ENCODE peak calls at places on chromosomes 7 and 10, in four cellular contexts. One of them, this sample, is unnamed.

GRCh38 chr7:12524794-12525386 is 45.6 kb upstream of the SCIN start:
- DNase-seq in K562: peak; percentile 39
- DNase-seq in HL-60: peak; percentile 16
- DNase-seq in GM12878: peak; percentile 2
- DNase-seq in this sample: no peak

GRCh38 chr7:92682767-92683539 is 92.8 kb upstream of the FAM133B start:
- DNase-seq in K562: no peak
- DNase-seq in HL-60: no peak
- DNase-seq in GM12878: no peak
- DNase-seq in this sample: no peak

GRCh38 chr10:20956843-20957242 is 59.7 kb upstream of the NEBL start:
- DNase-seq in K562: no peak
- DNase-seq in HL-60: no peak
- DNase-seq in GM12878: no peak
- DNase-seq in this sample: no peak

GRCh38 chr10:21100871-21101514 is 203.9 kb upstream of the NEBL start:
- DNase-seq in K562: no peak
- DNase-seq in HL-60: no peak
- DNase-seq in GM12878: no peak
- DNase-seq in this sample: no peak

GRCh38 chr10:125128397-125129075 is 31.8 kb downstream of the CTBP2 start:
- DNase-seq in K562: no peak
- DNase-seq in HL-60: no peak
- DNase-seq in GM12878: no peak
- DNase-seq in this sample: no peak

GRCh38 chr10:133309111-133309719 is 501 bp downstream of the ZNF511 start:
- DNase-seq in K562: peak; percentile 94
- DNase-seq in HL-60: peak; percentile 84
- DNase-seq in GM12878: peak; percentile 39
- DNase-seq in this sample: peak; percentile 96

GRCh38 chr10:72258617-72259016 is 15.1 kb upstream of the DDIT4 start:
- DNase-seq in K562: no peak
- DNase-seq in HL-60: no peak
- DNase-seq in GM12878: no peak
- DNase-seq in this sample: no peak

GRCh38 chr10:35781643-35782035 is 139.5 kb upstream of the FZD8 start:
- DNase-seq in K562: peak; percentile 22
- DNase-seq in HL-60: no peak
- DNase-seq in GM12878: no peak
- DNase-seq in this sample: no peak

GRCh38 chr10:12617205-12618175 is 268.1 kb downstream of the CAMK1D start:
- DNase-seq in K562: no peak
- DNase-seq in HL-60: no peak
- DNase-seq in GM12878: peak; percentile 45
- DNase-seq in this sample: no peak

GRCh38 chr10:49500420-49500819 is 38.5 kb downstream of the ERCC6 start:
- DNase-seq in K562: no peak
- DNase-seq in HL-60: no peak
- DNase-seq in GM12878: no peak
- DNase-seq in this sample: no peak

GRCh38 chr10:72087969-72088878 is at the start of gene SPOCK2:
- DNase-seq in K562: no peak
- DNase-seq in HL-60: no peak
- DNase-seq in GM12878: no peak
- DNase-seq in this sample: peak; percentile 56

GRCh38 chr7:100013328-100013676 is 2.1 kb upstream of the ZKSCAN1 start:
- DNase-seq in K562: no peak
- DNase-seq in HL-60: no peak
- DNase-seq in GM12878: no peak
- DNase-seq in this sample: no peak

GRCh38 chr7:2120251-2120660 is 112.5 kb downstream of the MAD1L1 start:
- DNase-seq in K562: no peak
- DNase-seq in HL-60: no peak
- DNase-seq in GM12878: no peak
- DNase-seq in this sample: no peak

GRCh38 chr7:33243319-33243881 is 114.0 kb downstream of the BBS9 start:
- DNase-seq in K562: peak; percentile 41
- DNase-seq in HL-60: no peak
- DNase-seq in GM12878: no peak
- DNase-seq in this sample: no peak

GRCh38 chr7:111229951-111230350 is 139.0 kb downstream of the LRRN3 start:
- DNase-seq in K562: no peak
- DNase-seq in HL-60: no peak
- DNase-seq in GM12878: no peak
- DNase-seq in this sample: no peak

GRCh38 chr7:2172311-2173183 is 60.2 kb downstream of the MAD1L1 start:
- DNase-seq in K562: no peak
- DNase-seq in HL-60: no peak
- DNase-seq in GM12878: no peak
- DNase-seq in this sample: no peak

GRCh38 chr10:106557053-106557452 is 607.5 kb downstream of the SORCS1 start:
- DNase-seq in K562: no peak
- DNase-seq in HL-60: no peak
- DNase-seq in GM12878: no peak
- DNase-seq in this sample: no peak

GRCh38 chr7:99362801-99363200 is 11.7 kb upstream of the ARPC1B start:
- DNase-seq in K562: peak; percentile 53
- DNase-seq in HL-60: no peak
- DNase-seq in GM12878: no peak
- DNase-seq in this sample: no peak

GRCh38 chr10:110547139-110547761 is 20.2 kb upstream of the SMC3 start:
- DNase-seq in K562: peak; percentile 54
- DNase-seq in HL-60: no peak
- DNase-seq in GM12878: no peak
- DNase-seq in this sample: no peak

GRCh38 chr7:2893411-2893861 is 49.3 kb upstream of the GNA12 start:
- DNase-seq in K562: no peak
- DNase-seq in HL-60: no peak
- DNase-seq in GM12878: no peak
- DNase-seq in this sample: no peak

GRCh38 chr7:4272141-4272540 is 410.0 kb upstream of the FOXK1 start:
- DNase-seq in K562: no peak
- DNase-seq in HL-60: no peak
- DNase-seq in GM12878: no peak
- DNase-seq in this sample: no peak

GRCh38 chr7:4271716-4272015 is 410.4 kb upstream of the FOXK1 start:
- DNase-seq in K562: no peak
- DNase-seq in HL-60: no peak
- DNase-seq in GM12878: no peak
- DNase-seq in this sample: no peak

GRCh38 chr7:4270941-4271715 is 411.0 kb upstream of the FOXK1 start:
- DNase-seq in K562: no peak
- DNase-seq in HL-60: no peak
- DNase-seq in GM12878: no peak
- DNase-seq in this sample: no peak

GRCh38 chr7:4273566-4274230 is 408.4 kb upstream of the FOXK1 start:
- DNase-seq in K562: no peak
- DNase-seq in HL-60: no peak
- DNase-seq in GM12878: no peak
- DNase-seq in this sample: no peak

GRCh38 chr7:4274286-4274685 is 407.8 kb upstream of the FOXK1 start:
- DNase-seq in K562: no peak
- DNase-seq in HL-60: no peak
- DNase-seq in GM12878: no peak
- DNase-seq in this sample: no peak
- TF ChIP-seq SPI1 in K562: no peak
- TF ChIP-seq SPI1 in HL-60: no peak
- TF ChIP-seq SPI1 in GM12878: no peak
- TF ChIP-seq SPI1 in this sample: no peak

GRCh38 chr7:143973870-143974446 is 19.3 kb downstream of the OR2F1 start:
- DNase-seq in K562: no peak
- DNase-seq in HL-60: no peak
- DNase-seq in GM12878: no peak
- DNase-seq in this sample: no peak
- TF ChIP-seq SPI1 in K562: no peak
- TF ChIP-seq SPI1 in HL-60: no peak
- TF ChIP-seq SPI1 in GM12878: no peak
- TF ChIP-seq SPI1 in this sample: no peak

GRCh38 chr7:151902306-151902705 is 25.4 kb upstream of the PRKAG2 start:
- DNase-seq in K562: no peak
- DNase-seq in HL-60: no peak
- DNase-seq in GM12878: no peak
- DNase-seq in this sample: no peak

GRCh38 chr7:151903249-151904032 is 26.5 kb upstream of the PRKAG2 start:
- DNase-seq in K562: no peak
- DNase-seq in HL-60: no peak
- DNase-seq in GM12878: no peak
- DNase-seq in this sample: no peak

GRCh38 chr7:151905322-151905721 is 28.4 kb upstream of the PRKAG2 start:
- DNase-seq in K562: no peak
- DNase-seq in HL-60: no peak
- DNase-seq in GM12878: no peak
- DNase-seq in this sample: no peak

GRCh38 chr7:151905766-151906165 is 28.9 kb upstream of the PRKAG2 start:
- DNase-seq in K562: no peak
- DNase-seq in HL-60: no peak
- DNase-seq in GM12878: no peak
- DNase-seq in this sample: no peak

GRCh38 chr7:151904270-151904669 is 27.4 kb upstream of the PRKAG2 start:
- DNase-seq in K562: no peak
- DNase-seq in HL-60: no peak
- DNase-seq in GM12878: no peak
- DNase-seq in this sample: no peak
- TF ChIP-seq SPI1 in K562: no peak
- TF ChIP-seq SPI1 in HL-60: no peak
- TF ChIP-seq SPI1 in GM12878: no peak
- TF ChIP-seq SPI1 in this sample: no peak

GRCh38 chr10:38119038-38119437 is 24.9 kb downstream of the ZNF37A start:
- DNase-seq in K562: no peak
- DNase-seq in HL-60: no peak
- DNase-seq in GM12878: no peak
- DNase-seq in this sample: no peak

DNA sequence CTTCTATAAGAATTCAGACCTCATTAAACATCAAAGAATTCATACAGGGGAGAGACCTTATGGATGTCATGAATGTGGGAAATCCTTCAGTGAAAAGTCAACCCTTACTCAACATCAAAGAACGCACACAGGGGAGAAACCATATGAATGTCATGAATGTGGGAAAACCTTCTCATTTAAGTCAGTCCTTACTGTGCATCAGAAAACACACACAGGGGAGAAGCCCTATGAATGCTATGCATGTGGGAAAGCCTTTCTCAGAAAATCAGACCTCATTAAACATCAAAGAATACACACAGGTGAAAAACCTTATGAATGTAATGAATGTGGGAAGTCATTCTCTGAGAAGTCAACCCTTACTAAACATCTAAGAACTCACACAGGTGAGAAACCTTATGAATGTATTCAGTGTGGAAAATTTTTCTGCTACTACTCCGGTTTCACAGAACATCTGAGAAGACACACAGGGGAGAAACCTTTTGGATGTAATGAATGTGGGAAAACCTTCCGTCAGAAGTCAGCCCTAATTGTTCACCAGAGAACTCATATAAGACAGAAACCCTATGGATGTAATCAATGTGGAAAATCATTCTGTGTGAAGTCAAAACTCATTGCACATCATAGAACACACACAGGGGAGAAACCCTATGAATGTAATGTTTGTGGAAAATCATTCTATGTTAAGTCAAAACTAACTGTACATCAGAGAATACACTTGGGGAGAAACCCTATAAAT is 24.1 kb downstream of the ZNF37A start:
- DNase-seq in K562: no peak
- DNase-seq in HL-60: no peak
- DNase-seq in GM12878: no peak
- DNase-seq in this sample: no peak
- TF ChIP-seq SPI1 in K562: no peak
- TF ChIP-seq SPI1 in HL-60: no peak
- TF ChIP-seq SPI1 in GM12878: no peak
- TF ChIP-seq SPI1 in this sample: no peak

GRCh38 chr7:36278069-36278766 is 111.4 kb upstream of the ANLN start:
- DNase-seq in K562: no peak
- DNase-seq in HL-60: no peak
- DNase-seq in GM12878: no peak
- DNase-seq in this sample: no peak

GRCh38 chr7:36279926-36280315 is 109.7 kb upstream of the ANLN start:
- DNase-seq in K562: no peak
- DNase-seq in HL-60: no peak
- DNase-seq in GM12878: no peak
- DNase-seq in this sample: no peak

GRCh38 chr7:36279251-36279925 is 110.3 kb upstream of the ANLN start:
- DNase-seq in K562: no peak
- DNase-seq in HL-60: no peak
- DNase-seq in GM12878: no peak
- DNase-seq in this sample: no peak

GRCh38 chr7:36277247-36277542 is 112.5 kb upstream of the ANLN start:
- DNase-seq in K562: no peak
- DNase-seq in HL-60: no peak
- DNase-seq in GM12878: no peak
- DNase-seq in this sample: no peak

GRCh38 chr7:36278767-36279171 is 110.9 kb upstream of the ANLN start:
- DNase-seq in K562: no peak
- DNase-seq in HL-60: no peak
- DNase-seq in GM12878: no peak
- DNase-seq in this sample: no peak
- TF ChIP-seq SPI1 in K562: no peak
- TF ChIP-seq SPI1 in HL-60: no peak
- TF ChIP-seq SPI1 in GM12878: no peak
- TF ChIP-seq SPI1 in this sample: no peak

DNA sequence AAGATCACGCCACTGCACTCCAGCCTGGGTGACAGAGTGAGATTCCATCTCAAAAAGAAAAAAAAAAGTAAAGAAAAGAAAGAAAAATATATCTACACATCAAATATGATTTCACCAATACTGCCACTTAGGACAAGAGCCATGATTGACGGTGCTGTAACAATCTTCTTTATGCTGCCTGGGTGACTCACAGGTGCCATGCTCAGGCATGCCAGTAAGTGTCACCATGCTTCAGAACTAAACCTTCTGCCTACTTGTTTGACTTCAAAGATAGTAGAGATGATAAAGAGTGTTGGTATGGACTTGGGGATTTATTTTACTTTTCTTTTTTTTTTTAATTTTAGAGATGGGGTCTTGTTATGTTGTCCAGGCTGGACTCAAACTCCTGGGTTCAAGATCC is 33.6 kb upstream of the DNMBP start:
- DNase-seq in K562: no peak
- DNase-seq in HL-60: no peak
- DNase-seq in GM12878: no peak
- DNase-seq in this sample: no peak
- TF ChIP-seq SPI1 in K562: no peak
- TF ChIP-seq SPI1 in HL-60: no peak
- TF ChIP-seq SPI1 in GM12878: no peak
- TF ChIP-seq SPI1 in this sample: no peak

This sample was measured in GM12891.